ENCODE peak calls at places on chromosomes 16 and 17, in eight cellular contexts. U, E, V, R, O, H, S and I are unnamed samples.

GRCh38 chr17:43803758-43804157 is 23.5 kb downstream of the CFAP97D1 start:
- DNase-seq in U (no peak), E (peak), V (no peak), R (no peak), O (no peak), H (no peak), S (no peak), I (no peak)

GRCh38 chr16:22300427-22301071 is 3.3 kb downstream of the POLR3E start:
- DNase-seq in U (peak), E (peak), V (peak), R (no peak), O (no peak), H (no peak), S (no peak), I (no peak)

GRCh38 chr17:50133028-50133768 is 3.2 kb upstream of the SAMD14 start:
- DNase-seq in U (peak), E (peak), V (no peak), R (no peak), O (no peak), H (no peak), S (no peak), I (no peak)

GRCh38 chr16:16067127-16067526 is 117.7 kb downstream of the ABCC1 start:
- DNase-seq in U (peak), E (no peak), V (no peak), R (no peak), O (no peak), H (peak), S (peak), I (no peak)

GRCh38 chr16:85334718-85335583 is 222.7 kb upstream of the CIBAR2 start:
- DNase-seq in U (no peak), E (no peak), V (no peak), R (no peak), O (no peak), H (no peak), S (no peak), I (no peak)

GRCh38 chr16:14344292-14344691 is 273.2 kb downstream of the MRTFB start:
- DNase-seq in U (no peak), E (no peak), V (no peak), R (no peak), O (no peak), H (no peak), S (no peak), I (no peak)

GRCh38 chr17:48194097-48194550 is 86.6 kb downstream of the SNX11 start:
- DNase-seq in U (no peak), E (peak), V (no peak), R (peak), O (no peak), H (peak), S (no peak), I (peak)

GRCh38 chr17:3944485-3945388 is 19.5 kb downstream of the ATP2A3 start:
- DNase-seq in U (peak), E (peak), V (peak), R (no peak), O (no peak), H (no peak), S (no peak), I (no peak)

GRCh38 chr16:3401719-3402397 is 843 bp downstream of the ZNF174 start:
- DNase-seq in U (peak), E (peak), V (no peak), R (no peak), O (no peak), H (no peak), S (no peak), I (no peak)

GRCh38 chr16:10280262-10281170 is 98.3 kb upstream of the GRIN2A start:
- DNase-seq in U (no peak), E (no peak), V (no peak), R (no peak), O (no peak), H (no peak), S (no peak), I (no peak)

GRCh38 chr16:48617711-48618148 is 7.8 kb upstream of the N4BP1 start:
- DNase-seq in U (no peak), E (no peak), V (peak), R (no peak), O (no peak), H (no peak), S (no peak), I (peak)